ENCODE peak calls at places on chromosomes 6 and 20, in eight cellular contexts. D, J, G, K, B, N, L and H are unnamed samples.

GRCh38 chr6:111306104-111306888 is 176.7 kb downstream of the REV3L start:
- DNase-seq in D (no peak), J (no peak), G (no peak), K (no peak), B (no peak), N (no peak), L (no peak), H (no peak)

GRCh38 chr20:12827796-12828406 is 180.9 kb upstream of the SPTLC3 start:
- DNase-seq in D (no peak), J (no peak), G (peak; percentile 11), K (no peak), B (no peak), N (no peak), L (no peak), H (no peak)

GRCh38 chr20:62237772-62238568 is at the start of gene OSBPL2:
- DNase-seq in D (peak; percentile 80), J (peak; percentile 100), G (peak; percentile 98), K (peak; percentile 96), B (peak; percentile 100), N (peak; percentile 98), L (peak; percentile 98), H (peak; percentile 98)

GRCh38 chr20:9147553-9148024 is 78.7 kb downstream of the PLCB4 start:
- DNase-seq in D (no peak), J (no peak), G (peak; percentile 39), K (peak; percentile 22), B (no peak), N (no peak), L (peak; percentile 17), H (peak; percentile 14)

GRCh38 chr6:131756039-131756438 is 45.2 kb upstream of the CTAGE9 start:
- DNase-seq in D (no peak), J (no peak), G (no peak), K (peak; percentile 31), B (no peak), N (no peak), L (no peak), H (no peak)

GRCh38 chr20:50357783-50358161 is 152.4 kb upstream of the PTPN1 start:
- DNase-seq in D (no peak), J (no peak), G (no peak), K (no peak), B (no peak), N (no peak), L (no peak), H (no peak)

GRCh38 chr6:158793432-158793831 is 25.7 kb downstream of the EZR start:
- DNase-seq in D (peak; percentile 12), J (no peak), G (peak; percentile 81), K (peak; percentile 56), B (no peak), N (no peak), L (peak; percentile 50), H (peak; percentile 73)

GRCh38 chr20:61295249-61295648 is 43.2 kb downstream of the CDH4 start:
- DNase-seq in D (no peak), J (no peak), G (peak; percentile 23), K (no peak), B (no peak), N (no peak), L (no peak), H (no peak)

GRCh38 chr6:87483929-87484328 is 11.2 kb downstream of the SLC35A1 start:
- DNase-seq in D (no peak), J (no peak), G (peak; percentile 68), K (peak; percentile 40), B (no peak), N (no peak), L (peak; percentile 63), H (peak; percentile 80)

GRCh38 chr6:168536196-168536595 is 95.2 kb downstream of the SMOC2 start:
- DNase-seq in D (no peak), J (no peak), G (no peak), K (no peak), B (no peak), N (no peak), L (no peak), H (no peak)

GRCh38 chr6:62150048-62150663 is 135.9 kb downstream of the KHDRBS2 start:
- DNase-seq in D (no peak), J (no peak), G (peak; percentile 29), K (peak; percentile 1), B (no peak), N (no peak), L (peak; percentile 2), H (peak; percentile 21)

GRCh38 chr20:25408170-25408547 is 686 bp downstream of the GINS1 start:
- DNase-seq in D (no peak), J (no peak), G (no peak), K (no peak), B (no peak), N (no peak), L (no peak), H (no peak)

GRCh38 chr20:38804682-38805501 is 605 bp upstream of the PPP1R16B start:
- DNase-seq in D (no peak), J (no peak), G (no peak), K (no peak), B (no peak), N (no peak), L (no peak), H (no peak)

GRCh38 chr6:75632247-75632646 is 30.6 kb downstream of the SENP6 start:
- DNase-seq in D (no peak), J (no peak), G (no peak), K (no peak), B (no peak), N (no peak), L (no peak), H (no peak)

GRCh38 chr6:118356054-118356453 is 192.0 kb upstream of the PLN start:
- DNase-seq in D (peak; percentile 9), J (no peak), G (peak; percentile 12), K (no peak), B (no peak), N (no peak), L (peak; percentile 13), H (peak; percentile 3)

GRCh38 chr6:47897233-47897632 is 115.4 kb downstream of the OPN5 start:
- DNase-seq in D (no peak), J (no peak), G (no peak), K (no peak), B (no peak), N (no peak), L (peak; percentile 19), H (peak; percentile 44)
- TF ChIP-seq CTCF in D (no peak), J (no peak), G (no peak), K (no peak), B (no peak), N (no peak), L (no peak), H (no peak)

GRCh38 chr6:45949256-45949655 is 66.4 kb downstream of the CLIC5 start:
- DNase-seq in D (no peak), J (no peak), G (peak; percentile 14), K (no peak), B (no peak), N (no peak), L (no peak), H (no peak)

GRCh38 chr6:45942953-45943352 is 72.7 kb downstream of the CLIC5 start:
- DNase-seq in D (no peak), J (no peak), G (no peak), K (no peak), B (no peak), N (no peak), L (no peak), H (no peak)

GRCh38 chr6:45946352-45946751 is 69.3 kb downstream of the CLIC5 start:
- DNase-seq in D (no peak), J (no peak), G (peak; percentile 83), K (no peak), B (no peak), N (no peak), L (peak; percentile 73), H (peak; percentile 91)

GRCh38 chr6:45947807-45948206 is 67.9 kb downstream of the CLIC5 start:
- DNase-seq in D (no peak), J (no peak), G (no peak), K (no peak), B (no peak), N (no peak), L (no peak), H (no peak)

DNA sequence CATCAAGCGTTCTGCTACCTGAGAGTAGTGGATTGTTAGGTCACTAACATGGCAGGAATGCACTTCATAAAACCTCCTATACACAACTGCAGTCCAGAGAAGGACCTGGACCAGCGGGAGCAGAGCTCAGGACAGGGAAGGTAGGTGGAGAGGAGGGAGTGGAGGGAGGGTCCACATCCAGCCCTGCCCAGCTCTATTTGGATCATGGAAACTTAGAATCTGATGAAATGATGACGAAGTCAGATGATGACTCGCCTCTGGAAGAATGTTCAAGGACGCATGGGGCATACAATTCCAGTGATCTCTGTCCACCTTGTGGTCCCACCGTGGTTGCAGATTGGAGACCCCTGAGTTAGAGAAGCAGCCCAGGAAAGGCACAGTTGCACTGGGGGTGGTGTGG is 68.8 kb downstream of the CLIC5 start:
- DNase-seq in D (no peak), J (no peak), G (peak; percentile 73), K (no peak), B (no peak), N (no peak), L (peak; percentile 39), H (peak; percentile 25)
- H3K4me3 ChIP-seq in D (no peak overlapping the region), J (no peak overlapping the region), G (no peak overlapping the region), K (no peak overlapping the region), B (no peak overlapping the region), N (no peak overlapping the region), L (no peak overlapping the region), H (no peak overlapping the region)

DNA sequence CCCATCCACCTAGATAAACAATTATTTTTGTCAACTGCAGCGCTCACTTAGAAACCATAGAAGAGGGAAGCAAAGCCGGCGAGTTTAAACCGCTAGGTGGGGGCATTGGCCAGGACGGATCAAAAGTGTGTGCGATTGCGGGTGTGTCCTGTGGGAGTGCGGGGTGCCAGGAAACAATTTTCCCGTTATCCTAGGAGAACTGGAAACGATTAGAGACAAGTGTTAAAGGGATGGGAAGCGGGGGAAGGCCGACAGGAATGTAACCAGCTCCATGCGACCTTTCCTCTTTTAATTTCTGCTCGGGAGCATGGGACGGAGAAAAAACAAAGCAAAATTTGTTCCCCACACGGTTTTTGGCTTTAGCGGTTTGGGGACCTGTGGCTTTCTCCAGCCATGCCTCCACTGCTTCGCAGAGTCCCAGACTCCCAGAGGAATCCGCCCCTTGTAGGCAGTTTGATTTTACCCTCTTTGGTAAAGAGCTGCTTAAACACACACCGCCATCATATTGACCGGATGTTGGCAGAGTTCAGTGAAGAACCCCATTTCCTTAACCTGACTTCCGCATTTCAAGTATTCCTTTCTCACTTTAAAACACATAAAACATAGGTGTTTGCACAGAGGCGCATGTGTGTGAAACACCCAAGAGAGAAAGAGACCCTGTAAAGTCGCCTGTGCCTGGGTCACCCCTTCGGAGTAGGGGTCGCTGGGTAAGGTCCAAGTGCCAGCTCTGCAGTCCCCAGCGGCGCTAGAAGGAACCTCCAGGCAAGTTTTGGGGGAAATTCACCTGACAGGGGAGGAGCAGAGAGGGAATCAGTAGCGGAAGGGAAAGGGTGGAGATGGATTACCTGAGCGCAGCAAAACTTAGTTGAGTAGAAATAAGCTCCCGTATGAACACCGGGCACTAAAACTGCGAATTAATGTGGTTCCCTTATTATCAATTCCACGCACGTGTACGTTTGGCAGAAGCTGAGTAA is 3.1 kb upstream of the HTR1B start:
- DNase-seq in D (no peak), J (no peak), G (peak; percentile 83), K (peak; percentile 81), B (no peak), N (peak; percentile 17), L (peak; percentile 79), H (peak; percentile 79)
- TF ChIP-seq CTCF in D (peak; percentile 74), J (peak; percentile 56), G (peak; percentile 89), K (peak; percentile 92), B (no peak), N (peak; percentile 62), L (peak; percentile 86), H (peak; percentile 86)

DNA sequence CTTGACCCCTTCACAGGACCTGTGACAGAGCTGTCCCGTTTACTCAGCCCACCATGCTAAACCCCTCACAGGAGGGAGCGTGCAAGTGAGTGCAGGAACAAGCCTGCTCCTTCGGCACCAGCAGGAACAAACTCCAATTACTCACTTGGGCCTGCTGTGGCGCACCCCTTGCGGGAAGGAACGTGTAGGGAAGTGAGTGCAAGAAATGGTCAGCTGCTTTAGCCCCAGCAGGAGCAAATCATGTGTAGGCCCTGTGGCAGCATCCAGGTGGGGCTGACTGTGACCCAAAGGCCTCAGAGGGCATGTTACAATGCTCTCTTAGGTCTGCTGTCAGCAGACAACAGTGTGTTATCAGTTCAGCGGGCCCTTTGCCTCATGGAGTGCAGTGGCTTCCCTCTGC is 574.4 kb downstream of the PRKN start:
- DNase-seq in D (no peak), J (no peak), G (no peak), K (no peak), B (no peak), N (no peak), L (no peak), H (no peak)
- H3K4me3 ChIP-seq in D (no peak overlapping the region), J (no peak overlapping the region), G (no peak overlapping the region), K (no peak overlapping the region), B (no peak overlapping the region), N (no peak overlapping the region), L (no peak overlapping the region), H (no peak overlapping the region)